ENCODE peak calls at places on chromosomes 7 and 10, in nine cellular contexts. One of them, this sample, is unnamed.

GRCh38 chr10:95475003-95475383 is 86.2 kb downstream of the SORBS1 start:
- DNase-seq in kidney: no peak
- DNase-seq in endodermal cell: no peak
- DNase-seq in lower lobe of right lung: no peak
- DNase-seq in transverse colon: no peak
- DNase-seq in psoas muscle: no peak
- DNase-seq in pancreas: no peak
- DNase-seq in HCT116: no peak
- DNase-seq in astrocyte: no peak
- DNase-seq in this sample: no peak

GRCh38 chr10:123797813-123798212 is 93.8 kb downstream of the CPXM2 start:
- DNase-seq in kidney: no peak
- DNase-seq in endodermal cell: peak; percentile 65
- DNase-seq in lower lobe of right lung: no peak
- DNase-seq in transverse colon: no peak
- DNase-seq in psoas muscle: no peak
- DNase-seq in pancreas: no peak
- DNase-seq in HCT116: no peak
- DNase-seq in astrocyte: no peak
- DNase-seq in this sample: no peak

GRCh38 chr10:73812662-73813061 is 1.3 kb upstream of the NDST2 start:
- DNase-seq in kidney: no peak
- DNase-seq in endodermal cell: peak; percentile 69
- DNase-seq in lower lobe of right lung: no peak
- DNase-seq in transverse colon: no peak
- DNase-seq in psoas muscle: peak; percentile 42
- DNase-seq in pancreas: no peak
- DNase-seq in HCT116: no peak
- DNase-seq in astrocyte: no peak
- DNase-seq in this sample: no peak

GRCh38 chr10:80265740-80266512 is 23.5 kb downstream of the MAT1A start:
- DNase-seq in kidney: no peak
- DNase-seq in endodermal cell: peak; percentile 78
- DNase-seq in lower lobe of right lung: no peak
- DNase-seq in transverse colon: no peak
- DNase-seq in psoas muscle: no peak
- DNase-seq in pancreas: no peak
- DNase-seq in HCT116: no peak
- DNase-seq in astrocyte: no peak
- DNase-seq in this sample: no peak

GRCh38 chr7:7102906-7103305 is 79.4 kb upstream of the C1GALT1 start:
- DNase-seq in kidney: no peak
- DNase-seq in endodermal cell: no peak
- DNase-seq in lower lobe of right lung: no peak
- DNase-seq in transverse colon: no peak
- DNase-seq in psoas muscle: no peak
- DNase-seq in pancreas: no peak
- DNase-seq in HCT116: no peak
- DNase-seq in astrocyte: no peak
- DNase-seq in this sample: no peak

GRCh38 chr7:21064698-21065648 is 278.3 kb upstream of the SP8 start:
- DNase-seq in kidney: no peak
- DNase-seq in endodermal cell: no peak
- DNase-seq in lower lobe of right lung: no peak
- DNase-seq in transverse colon: no peak
- DNase-seq in psoas muscle: no peak
- DNase-seq in pancreas: no peak
- DNase-seq in HCT116: no peak
- DNase-seq in astrocyte: no peak
- DNase-seq in this sample: no peak

GRCh38 chr7:4739528-4739992 is 35.9 kb upstream of the AP5Z1 start:
- DNase-seq in kidney: peak; percentile 77
- DNase-seq in endodermal cell: peak; percentile 76
- DNase-seq in lower lobe of right lung: no peak
- DNase-seq in transverse colon: no peak
- DNase-seq in psoas muscle: peak; percentile 84
- DNase-seq in pancreas: no peak
- DNase-seq in HCT116: no peak
- DNase-seq in astrocyte: peak; percentile 45
- DNase-seq in this sample: no peak

GRCh38 chr7:82507976-82508677 is 64.5 kb upstream of the CACNA2D1 start:
- DNase-seq in kidney: peak; percentile 72
- DNase-seq in endodermal cell: peak; percentile 80
- DNase-seq in lower lobe of right lung: no peak
- DNase-seq in transverse colon: peak; percentile 12
- DNase-seq in psoas muscle: no peak
- DNase-seq in pancreas: peak; percentile 85
- DNase-seq in HCT116: no peak
- DNase-seq in astrocyte: no peak
- DNase-seq in this sample: no peak

GRCh38 chr10:93028881-93029280 is 31.7 kb upstream of the CYP26C1 start:
- DNase-seq in kidney: no peak
- DNase-seq in endodermal cell: no peak
- DNase-seq in lower lobe of right lung: no peak
- DNase-seq in transverse colon: no peak
- DNase-seq in psoas muscle: no peak
- DNase-seq in pancreas: no peak
- DNase-seq in HCT116: peak; percentile 16
- DNase-seq in astrocyte: peak; percentile 61
- DNase-seq in this sample: no peak

GRCh38 chr7:150858236-150859197 is 6.2 kb downstream of the AOC1 start:
- DNase-seq in kidney: no peak
- DNase-seq in endodermal cell: peak; percentile 34
- DNase-seq in lower lobe of right lung: no peak
- DNase-seq in transverse colon: no peak
- DNase-seq in psoas muscle: no peak
- DNase-seq in pancreas: no peak
- DNase-seq in HCT116: no peak
- DNase-seq in astrocyte: no peak
- DNase-seq in this sample: no peak

GRCh38 chr7:155807805-155808550 is 4.3 kb downstream of the SHH start:
- DNase-seq in kidney: peak; percentile 90
- DNase-seq in endodermal cell: no peak
- DNase-seq in lower lobe of right lung: no peak
- DNase-seq in transverse colon: peak; percentile 78
- DNase-seq in psoas muscle: no peak
- DNase-seq in pancreas: peak; percentile 74
- DNase-seq in HCT116: no peak
- DNase-seq in astrocyte: no peak
- DNase-seq in this sample: no peak
- H3K4me3 ChIP-seq in kidney: peak overlapping the region; percentile 64
- H3K4me3 ChIP-seq in endodermal cell: peak overlapping the region; percentile 78
- H3K4me3 ChIP-seq in lower lobe of right lung: peak overlapping the region; percentile 54
- H3K4me3 ChIP-seq in transverse colon: peak overlapping the region; percentile 48
- H3K4me3 ChIP-seq in psoas muscle: peak overlapping the region; percentile 32
- H3K4me3 ChIP-seq in pancreas: no peak overlapping the region
- H3K4me3 ChIP-seq in HCT116: no peak overlapping the region
- H3K4me3 ChIP-seq in astrocyte: no peak overlapping the region
- H3K4me3 ChIP-seq in this sample: no peak overlapping the region

GRCh38 chr7:107687656-107688055 is 27.0 kb downstream of the SLC26A4 start:
- DNase-seq in kidney: no peak
- DNase-seq in endodermal cell: no peak
- DNase-seq in lower lobe of right lung: no peak
- DNase-seq in transverse colon: no peak
- DNase-seq in psoas muscle: no peak
- DNase-seq in pancreas: no peak
- DNase-seq in HCT116: peak; percentile 33
- DNase-seq in astrocyte: peak; percentile 60
- DNase-seq in this sample: no peak

GRCh38 chr7:107684947-107685463 is 24.4 kb downstream of the SLC26A4 start:
- DNase-seq in kidney: no peak
- DNase-seq in endodermal cell: no peak
- DNase-seq in lower lobe of right lung: no peak
- DNase-seq in transverse colon: no peak
- DNase-seq in psoas muscle: no peak
- DNase-seq in pancreas: no peak
- DNase-seq in HCT116: no peak
- DNase-seq in astrocyte: no peak
- DNase-seq in this sample: no peak

GRCh38 chr7:107684287-107684686 is 23.7 kb downstream of the SLC26A4 start:
- DNase-seq in kidney: no peak
- DNase-seq in endodermal cell: no peak
- DNase-seq in lower lobe of right lung: no peak
- DNase-seq in transverse colon: no peak
- DNase-seq in psoas muscle: no peak
- DNase-seq in pancreas: no peak
- DNase-seq in HCT116: no peak
- DNase-seq in astrocyte: no peak
- DNase-seq in this sample: no peak

GRCh38 chr7:107689553-107689952 is 28.9 kb downstream of the SLC26A4 start:
- DNase-seq in kidney: no peak
- DNase-seq in endodermal cell: no peak
- DNase-seq in lower lobe of right lung: no peak
- DNase-seq in transverse colon: no peak
- DNase-seq in psoas muscle: no peak
- DNase-seq in pancreas: no peak
- DNase-seq in HCT116: no peak
- DNase-seq in astrocyte: no peak
- DNase-seq in this sample: no peak

DNA sequence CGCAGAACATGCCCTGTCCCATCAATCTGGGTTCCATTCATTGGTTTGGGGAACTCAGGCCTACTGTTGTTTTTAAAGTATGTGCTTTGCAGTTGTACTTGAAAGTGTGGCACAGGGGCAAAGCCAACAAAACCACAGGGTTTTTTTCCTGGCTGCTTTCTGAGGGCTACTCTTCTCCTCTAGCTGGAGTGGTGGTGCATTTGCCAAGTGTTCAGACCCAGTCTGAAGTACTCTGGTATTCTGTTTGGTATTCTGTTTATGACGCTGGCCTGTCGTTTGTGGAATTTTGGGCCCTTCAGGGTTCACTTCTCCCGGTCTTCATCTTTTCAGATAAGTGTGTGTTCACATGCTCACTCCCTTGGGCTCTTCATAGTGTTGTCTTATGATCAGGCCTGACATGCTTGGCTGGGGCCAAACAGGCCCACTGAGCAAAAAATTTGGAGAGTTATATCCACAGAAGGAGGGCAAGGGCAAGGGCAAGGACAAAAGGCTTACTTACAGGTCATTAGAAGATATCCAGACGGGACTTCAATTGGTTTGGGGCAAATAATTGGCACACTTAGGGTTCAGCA is 26.3 kb downstream of the SLC26A4 start:
- DNase-seq in kidney: no peak
- DNase-seq in endodermal cell: no peak
- DNase-seq in lower lobe of right lung: no peak
- DNase-seq in transverse colon: no peak
- DNase-seq in psoas muscle: no peak
- DNase-seq in pancreas: no peak
- DNase-seq in HCT116: no peak
- DNase-seq in astrocyte: no peak
- DNase-seq in this sample: no peak
- H3K36me3 ChIP-seq in kidney: no peaks in the 10 kb centered on the region
- H3K36me3 ChIP-seq in endodermal cell: no peaks in the 10 kb centered on the region
- H3K36me3 ChIP-seq in lower lobe of right lung: no peaks in the 10 kb centered on the region
- H3K36me3 ChIP-seq in transverse colon: no peaks in the 10 kb centered on the region
- H3K36me3 ChIP-seq in psoas muscle: no peaks in the 10 kb centered on the region
- H3K36me3 ChIP-seq in pancreas: no peaks in the 10 kb centered on the region
- H3K36me3 ChIP-seq in HCT116: no peaks in the 10 kb centered on the region
- H3K36me3 ChIP-seq in astrocyte: no peaks in the 10 kb centered on the region
- H3K36me3 ChIP-seq in this sample: no peaks in the 10 kb centered on the region

GRCh38 chr10:79147306-79147705 is 78.5 kb downstream of the ZMIZ1 start:
- DNase-seq in kidney: no peak
- DNase-seq in endodermal cell: no peak
- DNase-seq in lower lobe of right lung: no peak
- DNase-seq in transverse colon: no peak
- DNase-seq in psoas muscle: no peak
- DNase-seq in pancreas: peak; percentile 34
- DNase-seq in HCT116: no peak
- DNase-seq in astrocyte: no peak
- DNase-seq in this sample: no peak

GRCh38 chr10:79145517-79146470 is 77.0 kb downstream of the ZMIZ1 start:
- DNase-seq in kidney: peak; percentile 59
- DNase-seq in endodermal cell: no peak
- DNase-seq in lower lobe of right lung: no peak
- DNase-seq in transverse colon: no peak
- DNase-seq in psoas muscle: no peak
- DNase-seq in pancreas: no peak
- DNase-seq in HCT116: no peak
- DNase-seq in astrocyte: no peak
- DNase-seq in this sample: no peak

GRCh38 chr10:79147796-79148451 is 79.2 kb downstream of the ZMIZ1 start:
- DNase-seq in kidney: peak; percentile 74
- DNase-seq in endodermal cell: no peak
- DNase-seq in lower lobe of right lung: no peak
- DNase-seq in transverse colon: no peak
- DNase-seq in psoas muscle: no peak
- DNase-seq in pancreas: peak; percentile 61
- DNase-seq in HCT116: no peak
- DNase-seq in astrocyte: no peak
- DNase-seq in this sample: no peak

GRCh38 chr10:79145174-79145483 is 76.4 kb downstream of the ZMIZ1 start:
- DNase-seq in kidney: no peak
- DNase-seq in endodermal cell: peak; percentile 54
- DNase-seq in lower lobe of right lung: no peak
- DNase-seq in transverse colon: no peak
- DNase-seq in psoas muscle: no peak
- DNase-seq in pancreas: no peak
- DNase-seq in HCT116: no peak
- DNase-seq in astrocyte: no peak
- DNase-seq in this sample: no peak

GRCh38 chr10:79146611-79147130 is 77.9 kb downstream of the ZMIZ1 start:
- DNase-seq in kidney: peak; percentile 92
- DNase-seq in endodermal cell: no peak
- DNase-seq in lower lobe of right lung: peak; percentile 81
- DNase-seq in transverse colon: peak; percentile 56
- DNase-seq in psoas muscle: peak; percentile 89
- DNase-seq in pancreas: peak; percentile 58
- DNase-seq in HCT116: no peak
- DNase-seq in astrocyte: no peak
- DNase-seq in this sample: no peak
- TF ChIP-seq CTCF in kidney: no peak
- TF ChIP-seq CTCF in endodermal cell: no peak
- TF ChIP-seq CTCF in lower lobe of right lung: peak; percentile 21
- TF ChIP-seq CTCF in transverse colon: no peak
- TF ChIP-seq CTCF in psoas muscle: peak; percentile 37
- TF ChIP-seq CTCF in pancreas: no peak
- TF ChIP-seq CTCF in HCT116: no peak
- TF ChIP-seq CTCF in astrocyte: no peak
- TF ChIP-seq CTCF in this sample: no peak

GRCh38 chr10:21125471-21126228 is 228.5 kb upstream of the NEBL start:
- DNase-seq in kidney: no peak
- DNase-seq in endodermal cell: no peak
- DNase-seq in lower lobe of right lung: no peak
- DNase-seq in transverse colon: no peak
- DNase-seq in psoas muscle: no peak
- DNase-seq in pancreas: peak; percentile 33
- DNase-seq in HCT116: no peak
- DNase-seq in astrocyte: no peak
- DNase-seq in this sample: no peak

DNA sequence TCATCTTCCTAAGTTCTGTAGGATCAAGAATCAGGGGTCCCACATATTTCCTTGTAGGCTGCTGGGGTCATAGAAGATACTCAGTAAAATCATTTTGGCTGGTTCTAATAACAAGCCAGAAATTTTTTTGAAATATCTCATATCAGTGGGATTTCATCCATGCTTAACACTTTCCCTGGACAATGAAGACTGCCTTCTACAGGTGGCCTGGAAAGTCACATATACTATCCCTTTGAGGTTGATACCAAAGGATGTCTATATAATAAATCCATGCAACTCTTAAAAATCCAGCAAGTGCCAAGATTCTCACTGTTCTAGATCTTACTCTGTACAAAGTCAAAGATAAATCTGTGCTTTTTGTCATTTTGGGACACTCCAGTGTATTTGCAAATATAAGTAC is 225.8 kb upstream of the NEBL start:
- DNase-seq in kidney: no peak
- DNase-seq in endodermal cell: no peak
- DNase-seq in lower lobe of right lung: no peak
- DNase-seq in transverse colon: no peak
- DNase-seq in psoas muscle: no peak
- DNase-seq in pancreas: no peak
- DNase-seq in HCT116: no peak
- DNase-seq in astrocyte: no peak
- DNase-seq in this sample: no peak
- H3K4me3 ChIP-seq in kidney: no peak overlapping the region
- H3K4me3 ChIP-seq in endodermal cell: no peak overlapping the region
- H3K4me3 ChIP-seq in lower lobe of right lung: no peak overlapping the region
- H3K4me3 ChIP-seq in transverse colon: no peak overlapping the region
- H3K4me3 ChIP-seq in psoas muscle: no peak overlapping the region
- H3K4me3 ChIP-seq in pancreas: no peak overlapping the region
- H3K4me3 ChIP-seq in HCT116: no peak overlapping the region
- H3K4me3 ChIP-seq in astrocyte: no peak overlapping the region
- H3K4me3 ChIP-seq in this sample: no peak overlapping the region

This sample was measured in GM06990.